ENCODE peak calls at places on chromosomes 11 and 22, in six cellular contexts. One of them, this sample, is unnamed.

GRCh38 chr11:66609951-66610617 is 6.3 kb upstream of the RBM14 start:
- DNase-seq in HepG2: no peak
- DNase-seq in A549: no peak
- DNase-seq in IMR-90: no peak
- DNase-seq in HEK293T: no peak
- DNase-seq in K562: no peak
- DNase-seq in this sample: no peak

GRCh38 chr11:129251067-129251466 is 58.9 kb upstream of the ARHGAP32 start:
- DNase-seq in HepG2: no peak
- DNase-seq in A549: no peak
- DNase-seq in IMR-90: peak; percentile 56
- DNase-seq in HEK293T: no peak
- DNase-seq in K562: no peak
- DNase-seq in this sample: no peak

GRCh38 chr11:32006799-32007388 is 84.0 kb upstream of the RCN1 start:
- DNase-seq in HepG2: peak; percentile 13
- DNase-seq in A549: peak; percentile 46
- DNase-seq in IMR-90: peak; percentile 51
- DNase-seq in HEK293T: peak; percentile 61
- DNase-seq in K562: peak; percentile 46
- DNase-seq in this sample: peak; percentile 11

GRCh38 chr11:122758361-122758760 is 79.9 kb upstream of the CRTAM start:
- DNase-seq in HepG2: no peak
- DNase-seq in A549: no peak
- DNase-seq in IMR-90: no peak
- DNase-seq in HEK293T: no peak
- DNase-seq in K562: no peak
- DNase-seq in this sample: no peak

GRCh38 chr11:69288883-69289242 is 5.1 kb upstream of the MYEOV start:
- DNase-seq in HepG2: no peak
- DNase-seq in A549: no peak
- DNase-seq in IMR-90: no peak
- DNase-seq in HEK293T: no peak
- DNase-seq in K562: no peak
- DNase-seq in this sample: no peak

GRCh38 chr11:10450451-10451398 is 4.3 kb upstream of the AMPD3 start:
- DNase-seq in HepG2: peak; percentile 32
- DNase-seq in A549: peak; percentile 19
- DNase-seq in IMR-90: no peak
- DNase-seq in HEK293T: no peak
- DNase-seq in K562: no peak
- DNase-seq in this sample: no peak

GRCh38 chr11:95570845-95571244 is 218.7 kb downstream of the FAM76B start:
- DNase-seq in HepG2: no peak
- DNase-seq in A549: no peak
- DNase-seq in IMR-90: no peak
- DNase-seq in HEK293T: no peak
- DNase-seq in K562: no peak
- DNase-seq in this sample: no peak

GRCh38 chr11:76566811-76567210 is 103.7 kb downstream of the LRRC32 start:
- DNase-seq in HepG2: no peak
- DNase-seq in A549: no peak
- DNase-seq in IMR-90: no peak
- DNase-seq in HEK293T: no peak
- DNase-seq in K562: no peak
- DNase-seq in this sample: no peak

GRCh38 chr11:66317766-66318575 is 1.1 kb upstream of the CD248 start:
- DNase-seq in HepG2: peak; percentile 70
- DNase-seq in A549: no peak
- DNase-seq in IMR-90: peak; percentile 94
- DNase-seq in HEK293T: no peak
- DNase-seq in K562: no peak
- DNase-seq in this sample: no peak

GRCh38 chr11:92675303-92675702 is 294.1 kb upstream of the MTNR1B start:
- DNase-seq in HepG2: no peak
- DNase-seq in A549: no peak
- DNase-seq in IMR-90: no peak
- DNase-seq in HEK293T: no peak
- DNase-seq in K562: no peak
- DNase-seq in this sample: no peak

GRCh38 chr11:133476570-133477262 is 55.6 kb downstream of the OPCML start:
- DNase-seq in HepG2: no peak
- DNase-seq in A549: no peak
- DNase-seq in IMR-90: no peak
- DNase-seq in HEK293T: no peak
- DNase-seq in K562: no peak
- DNase-seq in this sample: no peak

GRCh38 chr11:75851203-75851602 is 36.2 kb downstream of the UVRAG start:
- DNase-seq in HepG2: no peak
- DNase-seq in A549: no peak
- DNase-seq in IMR-90: no peak
- DNase-seq in HEK293T: no peak
- DNase-seq in K562: no peak
- DNase-seq in this sample: no peak

GRCh38 chr11:12719221-12719620 is 45.0 kb downstream of the TEAD1 start:
- DNase-seq in HepG2: no peak
- DNase-seq in A549: no peak
- DNase-seq in IMR-90: peak; percentile 43
- DNase-seq in HEK293T: no peak
- DNase-seq in K562: no peak
- DNase-seq in this sample: no peak

GRCh38 chr11:104033134-104033533 is 3.3 kb upstream of the DDI1 start:
- DNase-seq in HepG2: peak; percentile 73
- DNase-seq in A549: peak; percentile 84
- DNase-seq in IMR-90: peak; percentile 97
- DNase-seq in HEK293T: no peak
- DNase-seq in K562: no peak
- DNase-seq in this sample: no peak

GRCh38 chr11:130801287-130802146 is 114.8 kb downstream of the SNX19 start:
- DNase-seq in HepG2: no peak
- DNase-seq in A549: no peak
- DNase-seq in IMR-90: peak; percentile 53
- DNase-seq in HEK293T: no peak
- DNase-seq in K562: no peak
- DNase-seq in this sample: no peak

GRCh38 chr11:99489561-99489960 is 468.8 kb downstream of the CNTN5 start:
- DNase-seq in HepG2: no peak
- DNase-seq in A549: no peak
- DNase-seq in IMR-90: peak; percentile 4
- DNase-seq in HEK293T: no peak
- DNase-seq in K562: no peak
- DNase-seq in this sample: no peak

GRCh38 chr11:126407682-126408288 is 52.3 kb downstream of the ST3GAL4 start:
- DNase-seq in HepG2: no peak
- DNase-seq in A549: no peak
- DNase-seq in IMR-90: no peak
- DNase-seq in HEK293T: no peak
- DNase-seq in K562: no peak
- DNase-seq in this sample: no peak

GRCh38 chr11:46421257-46421880 is 29.8 kb upstream of the CHRM4 start:
- DNase-seq in HepG2: peak; percentile 25
- DNase-seq in A549: no peak
- DNase-seq in IMR-90: no peak
- DNase-seq in HEK293T: no peak
- DNase-seq in K562: peak; percentile 15
- DNase-seq in this sample: no peak

GRCh38 chr11:60915250-60915914 is 1.4 kb downstream of the TMEM109 start:
- DNase-seq in HepG2: no peak
- DNase-seq in A549: peak; percentile 60
- DNase-seq in IMR-90: peak; percentile 50
- DNase-seq in HEK293T: peak; percentile 44
- DNase-seq in K562: no peak
- DNase-seq in this sample: peak; percentile 69

GRCh38 chr11:17015639-17016125 is 1.5 kb upstream of the PLEKHA7 start:
- DNase-seq in HepG2: no peak
- DNase-seq in A549: peak; percentile 12
- DNase-seq in IMR-90: peak; percentile 10
- DNase-seq in HEK293T: no peak
- DNase-seq in K562: no peak
- DNase-seq in this sample: no peak

GRCh38 chr11:45155058-45155551 is 8.7 kb downstream of the PRDM11 start:
- DNase-seq in HepG2: no peak
- DNase-seq in A549: no peak
- DNase-seq in IMR-90: peak; percentile 22
- DNase-seq in HEK293T: no peak
- DNase-seq in K562: no peak
- DNase-seq in this sample: no peak

GRCh38 chr11:60939301-60939700 is 12.7 kb downstream of the SLC15A3 start:
- DNase-seq in HepG2: no peak
- DNase-seq in A549: no peak
- DNase-seq in IMR-90: no peak
- DNase-seq in HEK293T: no peak
- DNase-seq in K562: no peak
- DNase-seq in this sample: no peak

GRCh38 chr11:21066030-21066429 is 396.6 kb downstream of the NELL1 start:
- DNase-seq in HepG2: no peak
- DNase-seq in A549: no peak
- DNase-seq in IMR-90: no peak
- DNase-seq in HEK293T: no peak
- DNase-seq in K562: no peak
- DNase-seq in this sample: no peak

GRCh38 chr22:32723632-32724031 is 77.9 kb upstream of the TIMP3 start:
- DNase-seq in HepG2: no peak
- DNase-seq in A549: no peak
- DNase-seq in IMR-90: peak; percentile 96
- DNase-seq in HEK293T: no peak
- DNase-seq in K562: no peak
- DNase-seq in this sample: peak; percentile 25

GRCh38 chr11:19539861-19540260 is 172.8 kb upstream of the NAV2 start:
- DNase-seq in HepG2: no peak
- DNase-seq in A549: no peak
- DNase-seq in IMR-90: no peak
- DNase-seq in HEK293T: no peak
- DNase-seq in K562: no peak
- DNase-seq in this sample: no peak

GRCh38 chr11:116648229-116649174 is 124.3 kb downstream of the BUD13 start:
- DNase-seq in HepG2: no peak
- DNase-seq in A549: no peak
- DNase-seq in IMR-90: no peak
- DNase-seq in HEK293T: no peak
- DNase-seq in K562: no peak
- DNase-seq in this sample: no peak

GRCh38 chr22:50114221-50114981 is 24.6 kb downstream of the MOV10L1 start:
- DNase-seq in HepG2: no peak
- DNase-seq in A549: no peak
- DNase-seq in IMR-90: peak; percentile 83
- DNase-seq in HEK293T: no peak
- DNase-seq in K562: no peak
- DNase-seq in this sample: no peak

GRCh38 chr11:819943-820649 is 1.4 kb downstream of the PNPLA2 start:
- DNase-seq in HepG2: peak; percentile 94
- DNase-seq in A549: peak; percentile 92
- DNase-seq in IMR-90: peak; percentile 59
- DNase-seq in HEK293T: peak; percentile 61
- DNase-seq in K562: peak; percentile 77
- DNase-seq in this sample: no peak

GRCh38 chr22:47259049-47259448 is 496.6 kb downstream of the TBC1D22A start:
- DNase-seq in HepG2: no peak
- DNase-seq in A549: no peak
- DNase-seq in IMR-90: no peak
- DNase-seq in HEK293T: no peak
- DNase-seq in K562: no peak
- DNase-seq in this sample: no peak

GRCh38 chr11:119585038-119585666 is 143.8 kb downstream of the NECTIN1 start:
- DNase-seq in HepG2: no peak
- DNase-seq in A549: no peak
- DNase-seq in IMR-90: no peak
- DNase-seq in HEK293T: no peak
- DNase-seq in K562: no peak
- DNase-seq in this sample: no peak

GRCh38 chr11:114133548-114134329 is 74.2 kb downstream of the ZBTB16 start:
- DNase-seq in HepG2: no peak
- DNase-seq in A549: no peak
- DNase-seq in IMR-90: no peak
- DNase-seq in HEK293T: no peak
- DNase-seq in K562: no peak
- DNase-seq in this sample: no peak

DNA sequence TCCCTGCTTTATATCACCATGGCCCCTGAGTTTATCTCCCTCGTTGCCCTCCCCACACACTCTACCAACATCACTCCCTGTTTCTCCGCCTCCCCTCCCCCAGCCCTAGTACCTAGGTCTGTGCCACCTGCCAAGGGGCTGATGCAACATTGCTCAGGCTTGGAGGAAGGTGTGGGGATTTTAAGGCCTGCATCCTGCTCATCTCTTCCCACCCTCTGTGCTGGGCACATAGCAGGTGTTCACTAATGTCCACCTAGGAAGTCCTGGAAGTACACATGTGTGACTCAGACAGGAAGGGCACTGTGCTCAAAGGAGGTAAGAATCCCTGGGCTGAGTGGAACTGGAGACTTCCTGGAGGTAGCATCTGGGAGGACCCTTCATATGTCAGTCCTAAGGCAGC is 37.0 kb downstream of the PDE2A start:
- DNase-seq in HepG2: no peak
- DNase-seq in A549: no peak
- DNase-seq in IMR-90: no peak
- DNase-seq in HEK293T: no peak
- DNase-seq in K562: no peak
- DNase-seq in this sample: no peak
- TF ChIP-seq BHLHE40 in HepG2: no peak
- TF ChIP-seq BHLHE40 in A549: no peak
- TF ChIP-seq BHLHE40 in IMR-90: no peak
- TF ChIP-seq BHLHE40 in HEK293T: no peak
- TF ChIP-seq BHLHE40 in K562: no peak
- TF ChIP-seq BHLHE40 in this sample: no peak

GRCh38 chr22:44347098-44347497 is 34.3 kb upstream of the SHISAL1 start:
- DNase-seq in HepG2: no peak
- DNase-seq in A549: no peak
- DNase-seq in IMR-90: peak; percentile 48
- DNase-seq in HEK293T: no peak
- DNase-seq in K562: no peak
- DNase-seq in this sample: no peak
- TF ChIP-seq BHLHE40 in HepG2: no peak
- TF ChIP-seq BHLHE40 in A549: no peak
- TF ChIP-seq BHLHE40 in IMR-90: peak; percentile 45
- TF ChIP-seq BHLHE40 in HEK293T: no peak
- TF ChIP-seq BHLHE40 in K562: no peak
- TF ChIP-seq BHLHE40 in this sample: no peak

GRCh38 chr11:105109353-105109752 is 30.2 kb downstream of the CARD18 start:
- DNase-seq in HepG2: no peak
- DNase-seq in A549: no peak
- DNase-seq in IMR-90: no peak
- DNase-seq in HEK293T: no peak
- DNase-seq in K562: no peak
- DNase-seq in this sample: no peak
- TF ChIP-seq BHLHE40 in HepG2: no peak
- TF ChIP-seq BHLHE40 in A549: no peak
- TF ChIP-seq BHLHE40 in IMR-90: no peak
- TF ChIP-seq BHLHE40 in HEK293T: no peak
- TF ChIP-seq BHLHE40 in K562: no peak
- TF ChIP-seq BHLHE40 in this sample: no peak

GRCh38 chr11:34423300-34423699 is 15.4 kb upstream of the CAT start:
- DNase-seq in HepG2: no peak
- DNase-seq in A549: no peak
- DNase-seq in IMR-90: no peak
- DNase-seq in HEK293T: no peak
- DNase-seq in K562: no peak
- DNase-seq in this sample: no peak
- TF ChIP-seq BHLHE40 in HepG2: no peak
- TF ChIP-seq BHLHE40 in A549: no peak
- TF ChIP-seq BHLHE40 in IMR-90: no peak
- TF ChIP-seq BHLHE40 in HEK293T: no peak
- TF ChIP-seq BHLHE40 in K562: no peak
- TF ChIP-seq BHLHE40 in this sample: no peak

This sample was measured in GM12878.